ENCODE peak calls at places on chromosomes 11 and 22, in ten cellular contexts. A, J, O, K, H, I, P, W, Q and R are unnamed samples.

GRCh38 chr11:55942785-55943392 is 6.7 kb upstream of the OR5I1 start:
- DNase-seq in A (no peak), J (no peak), O (no peak), K (no peak), H (peak), I (peak), P (no peak), W (peak), Q (no peak), R (no peak)

GRCh38 chr22:44091021-44091721 is 67.1 kb downstream of the PARVB start:
- DNase-seq in A (no peak), J (no peak), O (no peak), K (no peak), H (no peak), I (no peak), P (no peak), W (peak), Q (no peak), R (no peak)

GRCh38 chr11:64603411-64604110 is 12.5 kb downstream of the SLC22A12 start:
- DNase-seq in A (no peak), J (no peak), O (no peak), K (no peak), H (no peak), I (no peak), P (no peak), W (no peak), Q (no peak), R (no peak)

GRCh38 chr11:1878134-1879031 is 13.3 kb downstream of the PRR33 start:
- DNase-seq in A (no peak), J (peak), O (peak), K (no peak), H (no peak), I (no peak), P (no peak), W (no peak), Q (peak), R (no peak)

GRCh38 chr11:36213050-36213840 is 76.0 kb downstream of the COMMD9 start:
- DNase-seq in A (no peak), J (no peak), O (no peak), K (no peak), H (no peak), I (no peak), P (no peak), W (no peak), Q (no peak), R (no peak)

GRCh38 chr22:36391648-36392047 is 3.9 kb upstream of the MYH9 start:
- DNase-seq in A (no peak), J (no peak), O (no peak), K (no peak), H (no peak), I (no peak), P (peak), W (no peak), Q (no peak), R (no peak)

GRCh38 chr11:128424867-128425285 is 162.5 kb downstream of the ETS1 start:
- DNase-seq in A (no peak), J (peak), O (peak), K (no peak), H (peak), I (peak), P (peak), W (peak), Q (peak), R (no peak)

GRCh38 chr11:72896431-72896830 is 82.2 kb downstream of the ATG16L2 start:
- DNase-seq in A (no peak), J (no peak), O (no peak), K (no peak), H (no peak), I (no peak), P (no peak), W (no peak), Q (no peak), R (no peak)

GRCh38 chr11:65206901-65207300 is 25.2 kb downstream of the CAPN1 start:
- DNase-seq in A (no peak), J (no peak), O (no peak), K (no peak), H (no peak), I (no peak), P (no peak), W (no peak), Q (no peak), R (no peak)

DNA sequence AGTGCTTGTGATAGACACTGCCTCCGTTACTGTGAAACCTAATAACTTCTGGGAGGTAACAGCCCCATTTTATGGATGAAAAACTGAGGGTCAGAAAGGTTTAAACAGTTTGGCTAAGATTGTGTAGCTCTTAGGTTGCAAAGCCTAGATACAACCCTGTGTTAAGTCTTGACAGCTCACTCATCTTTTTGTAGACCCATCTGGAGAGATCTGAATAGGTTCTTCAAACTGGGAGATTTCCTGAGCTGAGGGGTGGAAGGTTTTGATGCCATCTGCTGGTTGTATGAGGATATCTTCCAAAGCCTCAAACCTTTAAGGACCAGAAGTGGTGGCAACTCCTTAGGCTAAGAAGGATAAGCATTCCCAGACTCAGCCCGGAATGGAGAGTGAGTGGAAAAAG is 8.3 kb downstream of the YPEL4 start:
- DNase-seq in A (no peak), J (no peak), O (no peak), K (peak), H (no peak), I (peak), P (no peak), W (peak), Q (no peak), R (no peak)
- TF ChIP-seq CTCF in A (peak), J (peak), O (peak), K (peak), H (no peak), I (peak), P (peak), W (peak), Q (peak), R (peak)

GRCh38 chr11:116579857-116580727 is 192.7 kb downstream of the BUD13 start:
- DNase-seq in A (peak), J (no peak), O (peak), K (no peak), H (no peak), I (no peak), P (no peak), W (no peak), Q (no peak), R (no peak)
- TF ChIP-seq CTCF in A (no peak), J (no peak), O (no peak), K (no peak), H (no peak), I (no peak), P (no peak), W (no peak), Q (no peak), R (no peak)

GRCh38 chr11:62627718-62628117 is 5.9 kb upstream of the B3GAT3 start:
- DNase-seq in A (no peak), J (no peak), O (no peak), K (no peak), H (no peak), I (no peak), P (no peak), W (no peak), Q (no peak), R (no peak)
- TF ChIP-seq CTCF in A (no peak), J (no peak), O (no peak), K (no peak), H (no peak), I (no peak), P (no peak), W (no peak), Q (no peak), R (no peak)

GRCh38 chr11:43576834-43577521 is 103.6 kb upstream of the HSD17B12 start:
- DNase-seq in A (no peak), J (no peak), O (no peak), K (peak), H (peak), I (peak), P (no peak), W (peak), Q (peak), R (peak)
- TF ChIP-seq CTCF in A (peak), J (no peak), O (no peak), K (no peak), H (no peak), I (peak), P (no peak), W (peak), Q (no peak), R (peak)

DNA sequence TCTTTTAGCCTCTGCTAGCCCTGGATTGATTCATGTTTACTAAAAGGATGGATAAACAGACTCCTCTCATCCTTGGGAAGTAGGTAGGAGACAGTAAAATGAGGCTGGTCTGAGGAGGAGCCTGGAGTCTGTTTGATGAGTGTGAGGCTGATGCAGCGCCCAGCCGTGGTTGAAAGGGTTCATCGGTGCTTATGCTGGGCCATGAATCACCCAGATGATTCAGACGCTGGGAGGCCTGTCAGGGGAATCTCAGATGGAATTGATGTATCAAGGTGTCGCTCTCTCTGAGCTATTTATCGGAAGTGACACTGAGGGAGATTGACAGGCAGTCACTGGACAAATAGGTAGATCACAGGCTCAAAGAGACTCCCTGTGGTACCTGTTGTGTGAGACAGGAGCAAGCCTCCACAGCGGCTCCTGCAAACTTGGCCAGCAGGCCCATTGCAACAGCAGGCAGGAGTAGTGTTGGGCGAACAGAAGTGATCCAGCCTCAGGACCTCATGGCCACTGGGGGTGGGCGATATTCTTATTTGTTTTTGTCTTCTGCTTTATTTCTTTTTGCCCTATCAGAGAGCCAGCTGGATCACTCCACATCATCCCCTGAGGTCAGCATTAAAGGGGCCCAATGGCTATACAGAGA is 109.9 kb upstream of the CADM1 start:
- DNase-seq in A (no peak), J (no peak), O (no peak), K (no peak), H (no peak), I (peak), P (no peak), W (peak), Q (no peak), R (no peak)
- TF ChIP-seq CTCF in A (no peak), J (no peak), O (no peak), K (no peak), H (no peak), I (peak), P (no peak), W (peak), Q (no peak), R (no peak)

DNA sequence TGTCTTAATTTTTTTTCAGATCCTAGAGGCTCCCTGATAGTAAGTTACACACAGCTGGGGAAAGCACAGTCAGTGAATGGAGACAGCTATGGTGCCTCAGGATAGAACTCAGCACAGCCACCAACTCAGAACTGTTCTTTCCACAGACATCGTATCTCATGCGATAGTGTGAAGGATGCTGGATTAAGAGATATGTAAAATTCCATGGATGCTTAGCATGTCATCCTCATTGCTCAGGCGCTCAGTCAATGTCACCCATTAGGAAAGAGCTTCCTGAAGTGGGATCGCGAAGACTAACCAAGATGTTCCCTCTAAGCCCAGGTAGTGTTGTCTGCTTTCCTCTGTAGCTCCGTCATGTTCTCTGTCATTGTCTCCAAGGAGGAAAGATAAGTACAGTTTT is 1000.4 kb downstream of the OPCML start:
- DNase-seq in A (no peak), J (no peak), O (no peak), K (no peak), H (no peak), I (no peak), P (no peak), W (no peak), Q (no peak), R (no peak)
- TF ChIP-seq CTCF in A (no peak), J (no peak), O (no peak), K (no peak), H (no peak), I (no peak), P (no peak), W (no peak), Q (no peak), R (no peak)

DNA sequence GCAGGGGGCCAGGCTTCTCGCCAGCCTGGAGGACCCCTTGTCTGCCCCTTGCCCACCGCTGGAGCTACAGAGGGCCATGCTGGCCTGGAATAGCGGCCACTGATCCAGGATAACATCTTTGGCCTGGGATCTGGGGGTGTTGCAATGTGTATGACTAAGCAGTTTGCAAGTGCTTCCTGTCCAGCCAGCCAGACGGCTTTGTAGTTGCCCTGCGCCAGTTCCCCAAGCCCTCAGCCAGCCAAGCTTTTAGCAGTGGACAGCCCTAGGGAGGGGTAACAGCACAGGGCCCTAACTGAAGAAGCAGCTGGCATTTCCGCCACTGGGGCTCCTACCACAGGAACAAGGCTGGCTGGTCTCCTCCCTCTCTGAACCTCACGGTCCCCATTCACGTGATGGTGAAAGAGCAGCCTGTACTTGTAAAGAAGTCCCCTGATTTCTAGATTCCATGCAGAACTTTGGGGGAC is 32.1 kb downstream of the UQCR10 start:
- DNase-seq in A (no peak), J (peak), O (peak), K (no peak), H (peak), I (peak), P (peak), W (peak), Q (peak), R (no peak)
- TF ChIP-seq CTCF in A (no peak), J (no peak), O (no peak), K (no peak), H (no peak), I (peak), P (no peak), W (no peak), Q (no peak), R (no peak)

DNA sequence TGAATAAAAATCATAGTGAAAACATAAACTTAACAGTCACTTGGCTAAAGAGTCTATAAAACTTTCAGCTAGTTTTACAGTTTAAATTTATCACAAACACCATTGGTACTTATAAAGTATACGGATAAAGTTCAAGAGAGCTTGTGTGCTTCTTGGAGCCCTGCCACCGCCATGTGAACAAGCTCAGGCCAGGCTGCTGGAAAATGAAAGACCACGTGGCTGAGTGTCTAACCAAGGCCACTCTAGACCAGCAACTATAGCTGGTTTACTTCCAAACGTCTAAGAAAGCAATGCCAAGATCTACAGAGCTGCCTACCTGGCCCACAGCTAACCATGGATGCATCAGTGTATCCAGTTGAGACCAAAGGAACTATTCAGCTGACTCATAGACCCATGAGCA is 66.3 kb upstream of the API5 start:
- DNase-seq in A (no peak), J (no peak), O (no peak), K (no peak), H (no peak), I (no peak), P (no peak), W (no peak), Q (no peak), R (no peak)
- TF ChIP-seq CTCF in A (no peak), J (no peak), O (no peak), K (no peak), H (no peak), I (no peak), P (no peak), W (no peak), Q (no peak), R (no peak)

GRCh38 chr11:69013009-69013951 is at the start of gene MRGPRF:
- DNase-seq in A (no peak), J (peak), O (peak), K (no peak), H (peak), I (peak), P (peak), W (peak), Q (peak), R (peak)
- TF ChIP-seq CTCF in A (no peak), J (peak), O (peak), K (no peak), H (no peak), I (peak), P (peak), W (peak), Q (no peak), R (peak)